ENCODE peak calls at places on chromosomes 12 and 14, in seven cellular contexts. Y is BE2C; T is stimulated activated CD4-positive, alpha-beta T cell treated with anti-CD3 and anti-CD28 coated beads, Interleukin-1b, Interleukin-23, amount 100 ng/mL, for 4 hours; O is HCEC 1CT; Q is Right ventricle myocardium inferior; P is prostate gland; V is AG08396. H is an unnamed sample.

GRCh38 chr14:67447033-67447381 is 35.0 kb upstream of the PLEK2 start:
- DNase-seq in Y (no peak), T (no peak), O (no peak), Q (no peak), P (no peak), V (no peak), H (no peak)

GRCh38 chr12:28057856-28058615 is 85.5 kb upstream of the PTHLH start:
- DNase-seq in Y (no peak), T (no peak), O (no peak), Q (no peak), P (no peak), V (no peak), H (no peak)

GRCh38 chr12:112029326-112029725 is 16.1 kb downstream of the ERP29 start:
- DNase-seq in Y (no peak), T (no peak), O (no peak), Q (no peak), P (no peak), V (no peak), H (no peak)

GRCh38 chr12:39236994-39237393 is 205.9 kb downstream of the KIF21A start:
- DNase-seq in Y (no peak), T (no peak), O (peak; percentile 75), Q (no peak), P (no peak), V (peak; percentile 3), H (no peak)

GRCh38 chr14:25848601-25849000 is 749.2 kb downstream of the NOVA1 start:
- DNase-seq in Y (no peak), T (no peak), O (no peak), Q (no peak), P (no peak), V (no peak), H (no peak)

GRCh38 chr14:86430807-86431206 is 900.9 kb downstream of the FLRT2 start:
- DNase-seq in Y (no peak), T (no peak), O (no peak), Q (no peak), P (no peak), V (no peak), H (no peak)

GRCh38 chr14:90409209-90409730 is 12.4 kb downstream of the CALM1 start:
- DNase-seq in Y (peak; percentile 30), T (no peak), O (peak; percentile 94), Q (no peak), P (peak; percentile 28), V (peak; percentile 78), H (no peak)

GRCh38 chr12:102756564-102756963 is 160.5 kb downstream of the PAH start:
- DNase-seq in Y (no peak), T (no peak), O (no peak), Q (no peak), P (no peak), V (no peak), H (no peak)

GRCh38 chr12:76948895-76949294 is 70.1 kb upstream of the CSRP2 start:
- DNase-seq in Y (no peak), T (no peak), O (no peak), Q (no peak), P (no peak), V (no peak), H (no peak)

GRCh38 chr14:54727929-54728328 is 161.0 kb downstream of the SAMD4A start:
- DNase-seq in Y (no peak), T (no peak), O (no peak), Q (no peak), P (no peak), V (no peak), H (no peak)

GRCh38 chr12:49825971-49826421 is 2.2 kb downstream of the NCKAP5L start:
- DNase-seq in Y (no peak), T (no peak), O (peak; percentile 34), Q (no peak), P (no peak), V (peak; percentile 35), H (no peak)

GRCh38 chr12:120669055-120669828 is 17.7 kb upstream of the MLEC start:
- DNase-seq in Y (peak; percentile 86), T (no peak), O (peak; percentile 41), Q (no peak), P (no peak), V (peak; percentile 74), H (peak; percentile 50)

GRCh38 chr14:79062226-79062625 is 892.1 kb downstream of the NRXN3 start:
- DNase-seq in Y (no peak), T (no peak), O (no peak), Q (no peak), P (no peak), V (no peak), H (no peak)

GRCh38 chr12:80045594-80045993 is 53.7 kb upstream of the OTOGL start:
- DNase-seq in Y (no peak), T (no peak), O (peak; percentile 91), Q (no peak), P (no peak), V (peak; percentile 13), H (no peak)

GRCh38 chr14:29759521-29760340 is 167.9 kb downstream of the PRKD1 start:
- DNase-seq in Y (no peak), T (no peak), O (peak; percentile 24), Q (no peak), P (no peak), V (no peak), H (no peak)

GRCh38 chr12:53974084-53975018 is at the start of gene HOTAIR:
- DNase-seq in Y (peak; percentile 58), T (no peak), O (peak; percentile 58), Q (no peak), P (no peak), V (peak; percentile 55), H (peak; percentile 78)

GRCh38 chr12:123384318-123384993 is 524 bp downstream of the KMT5A start:
- DNase-seq in Y (no peak), T (no peak), O (no peak), Q (no peak), P (no peak), V (peak; percentile 38), H (no peak)

GRCh38 chr12:15856097-15856982 is 25.8 kb upstream of the STRAP start:
- DNase-seq in Y (peak; percentile 36), T (no peak), O (peak; percentile 45), Q (no peak), P (peak; percentile 57), V (peak; percentile 32), H (peak; percentile 43)

GRCh38 chr12:58408516-58408915 is 467.1 kb downstream of the ATP23 start:
- DNase-seq in Y (no peak), T (no peak), O (peak; percentile 26), Q (no peak), P (peak; percentile 40), V (no peak), H (no peak)

H was measured in GM20000.